ENCODE peak calls at places on chromosomes 11 and 22, in six cellular contexts. One of them, this sample, is unnamed.

GRCh38 chr11:134332189-134332631 is 422 bp downstream of the GLB1L2 start:
- DNase-seq in lower leg skin: peak; percentile 81
- DNase-seq in A673: peak; percentile 39
- DNase-seq in right cardiac atrium: no peak
- DNase-seq in CD8-positive, alpha-beta memory T cell: no peak
- DNase-seq in activated gamma-delta T cell treated with Interleukin-2 at 50 U/mL for 16 hours: peak; percentile 15
- DNase-seq in this sample: no peak

GRCh38 chr11:109853156-109853776 is 239.9 kb upstream of the ZC3H12C start:
- DNase-seq in lower leg skin: no peak
- DNase-seq in A673: peak; percentile 89
- DNase-seq in right cardiac atrium: no peak
- DNase-seq in CD8-positive, alpha-beta memory T cell: no peak
- DNase-seq in activated gamma-delta T cell treated with Interleukin-2 at 50 U/mL for 16 hours: no peak
- DNase-seq in this sample: no peak

GRCh38 chr22:46758867-46759290 is 3.6 kb upstream of the TBC1D22A start:
- DNase-seq in lower leg skin: no peak
- DNase-seq in A673: peak; percentile 74
- DNase-seq in right cardiac atrium: no peak
- DNase-seq in CD8-positive, alpha-beta memory T cell: peak; percentile 36
- DNase-seq in activated gamma-delta T cell treated with Interleukin-2 at 50 U/mL for 16 hours: peak; percentile 61
- DNase-seq in this sample: no peak

GRCh38 chr11:43923327-43924111 is 18.9 kb upstream of the C11orf96 start:
- DNase-seq in lower leg skin: no peak
- DNase-seq in A673: peak; percentile 80
- DNase-seq in right cardiac atrium: peak; percentile 79
- DNase-seq in CD8-positive, alpha-beta memory T cell: no peak
- DNase-seq in activated gamma-delta T cell treated with Interleukin-2 at 50 U/mL for 16 hours: no peak
- DNase-seq in this sample: peak; percentile 40

GRCh38 chr11:10275714-10276113 is 18.3 kb downstream of the SBF2 start:
- DNase-seq in lower leg skin: no peak
- DNase-seq in A673: no peak
- DNase-seq in right cardiac atrium: no peak
- DNase-seq in CD8-positive, alpha-beta memory T cell: no peak
- DNase-seq in activated gamma-delta T cell treated with Interleukin-2 at 50 U/mL for 16 hours: no peak
- DNase-seq in this sample: no peak

GRCh38 chr22:27537481-27537891 is 264.1 kb downstream of the MN1 start:
- DNase-seq in lower leg skin: no peak
- DNase-seq in A673: peak; percentile 15
- DNase-seq in right cardiac atrium: peak; percentile 46
- DNase-seq in CD8-positive, alpha-beta memory T cell: no peak
- DNase-seq in activated gamma-delta T cell treated with Interleukin-2 at 50 U/mL for 16 hours: no peak
- DNase-seq in this sample: no peak

GRCh38 chr11:8095356-8095755 is 14.3 kb downstream of the TUB start:
- DNase-seq in lower leg skin: no peak
- DNase-seq in A673: no peak
- DNase-seq in right cardiac atrium: no peak
- DNase-seq in CD8-positive, alpha-beta memory T cell: no peak
- DNase-seq in activated gamma-delta T cell treated with Interleukin-2 at 50 U/mL for 16 hours: no peak
- DNase-seq in this sample: no peak

GRCh38 chr11:7490054-7490453 is 4.7 kb downstream of the OLFML1 start:
- DNase-seq in lower leg skin: no peak
- DNase-seq in A673: no peak
- DNase-seq in right cardiac atrium: no peak
- DNase-seq in CD8-positive, alpha-beta memory T cell: no peak
- DNase-seq in activated gamma-delta T cell treated with Interleukin-2 at 50 U/mL for 16 hours: no peak
- DNase-seq in this sample: no peak

GRCh38 chr22:38572065-38572464 is 2.1 kb upstream of the DMC1 start:
- DNase-seq in lower leg skin: no peak
- DNase-seq in A673: peak; percentile 66
- DNase-seq in right cardiac atrium: no peak
- DNase-seq in CD8-positive, alpha-beta memory T cell: peak; percentile 18
- DNase-seq in activated gamma-delta T cell treated with Interleukin-2 at 50 U/mL for 16 hours: peak; percentile 19
- DNase-seq in this sample: no peak

GRCh38 chr11:65489706-65490310 is 9.0 kb upstream of the MALAT1 start:
- DNase-seq in lower leg skin: peak; percentile 85
- DNase-seq in A673: peak; percentile 3
- DNase-seq in right cardiac atrium: peak; percentile 67
- DNase-seq in CD8-positive, alpha-beta memory T cell: no peak
- DNase-seq in activated gamma-delta T cell treated with Interleukin-2 at 50 U/mL for 16 hours: no peak
- DNase-seq in this sample: peak; percentile 54

GRCh38 chr11:70397336-70397982 is 870 bp upstream of the CTTN start:
- DNase-seq in lower leg skin: no peak
- DNase-seq in A673: peak; percentile 42
- DNase-seq in right cardiac atrium: no peak
- DNase-seq in CD8-positive, alpha-beta memory T cell: no peak
- DNase-seq in activated gamma-delta T cell treated with Interleukin-2 at 50 U/mL for 16 hours: no peak
- DNase-seq in this sample: no peak

GRCh38 chr11:57417056-57417455 is 9.9 kb downstream of the SLC43A3 start:
- DNase-seq in lower leg skin: no peak
- DNase-seq in A673: no peak
- DNase-seq in right cardiac atrium: peak; percentile 58
- DNase-seq in CD8-positive, alpha-beta memory T cell: no peak
- DNase-seq in activated gamma-delta T cell treated with Interleukin-2 at 50 U/mL for 16 hours: no peak
- DNase-seq in this sample: peak; percentile 23

GRCh38 chr22:37747090-37747714 is 50.4 kb downstream of the TRIOBP start:
- DNase-seq in lower leg skin: no peak
- DNase-seq in A673: no peak
- DNase-seq in right cardiac atrium: peak; percentile 72
- DNase-seq in CD8-positive, alpha-beta memory T cell: no peak
- DNase-seq in activated gamma-delta T cell treated with Interleukin-2 at 50 U/mL for 16 hours: no peak
- DNase-seq in this sample: no peak

GRCh38 chr11:111344032-111344431 is 35.0 kb downstream of the POU2AF1 start:
- DNase-seq in lower leg skin: no peak
- DNase-seq in A673: peak; percentile 39
- DNase-seq in right cardiac atrium: peak; percentile 71
- DNase-seq in CD8-positive, alpha-beta memory T cell: no peak
- DNase-seq in activated gamma-delta T cell treated with Interleukin-2 at 50 U/mL for 16 hours: no peak
- DNase-seq in this sample: peak; percentile 45

GRCh38 chr11:46520971-46521745 is 72.7 kb downstream of the AMBRA1 start:
- DNase-seq in lower leg skin: no peak
- DNase-seq in A673: peak; percentile 91
- DNase-seq in right cardiac atrium: no peak
- DNase-seq in CD8-positive, alpha-beta memory T cell: no peak
- DNase-seq in activated gamma-delta T cell treated with Interleukin-2 at 50 U/mL for 16 hours: no peak
- DNase-seq in this sample: no peak

GRCh38 chr11:34997872-34998548 is 81.6 kb downstream of the PDHX start:
- DNase-seq in lower leg skin: no peak
- DNase-seq in A673: peak; percentile 51
- DNase-seq in right cardiac atrium: no peak
- DNase-seq in CD8-positive, alpha-beta memory T cell: peak; percentile 32
- DNase-seq in activated gamma-delta T cell treated with Interleukin-2 at 50 U/mL for 16 hours: no peak
- DNase-seq in this sample: no peak

GRCh38 chr11:2481253-2481652 is 36.4 kb downstream of the KCNQ1 start:
- DNase-seq in lower leg skin: no peak
- DNase-seq in A673: no peak
- DNase-seq in right cardiac atrium: no peak
- DNase-seq in CD8-positive, alpha-beta memory T cell: no peak
- DNase-seq in activated gamma-delta T cell treated with Interleukin-2 at 50 U/mL for 16 hours: no peak
- DNase-seq in this sample: no peak

GRCh38 chr11:1930448-1930802 is 10.9 kb downstream of the TNNT3 start:
- DNase-seq in lower leg skin: no peak
- DNase-seq in A673: no peak
- DNase-seq in right cardiac atrium: no peak
- DNase-seq in CD8-positive, alpha-beta memory T cell: no peak
- DNase-seq in activated gamma-delta T cell treated with Interleukin-2 at 50 U/mL for 16 hours: no peak
- DNase-seq in this sample: no peak

GRCh38 chr11:60966867-60967266 is 4.6 kb upstream of the CD6 start:
- DNase-seq in lower leg skin: no peak
- DNase-seq in A673: no peak
- DNase-seq in right cardiac atrium: no peak
- DNase-seq in CD8-positive, alpha-beta memory T cell: no peak
- DNase-seq in activated gamma-delta T cell treated with Interleukin-2 at 50 U/mL for 16 hours: no peak
- DNase-seq in this sample: no peak

GRCh38 chr11:20547411-20547810 is 52.0 kb upstream of the SLC6A5 start:
- DNase-seq in lower leg skin: no peak
- DNase-seq in A673: no peak
- DNase-seq in right cardiac atrium: no peak
- DNase-seq in CD8-positive, alpha-beta memory T cell: no peak
- DNase-seq in activated gamma-delta T cell treated with Interleukin-2 at 50 U/mL for 16 hours: no peak
- DNase-seq in this sample: no peak

GRCh38 chr11:78795862-78796261 is 221.2 kb upstream of the NARS2 start:
- DNase-seq in lower leg skin: no peak
- DNase-seq in A673: no peak
- DNase-seq in right cardiac atrium: no peak
- DNase-seq in CD8-positive, alpha-beta memory T cell: no peak
- DNase-seq in activated gamma-delta T cell treated with Interleukin-2 at 50 U/mL for 16 hours: no peak
- DNase-seq in this sample: no peak

GRCh38 chr22:19802001-19802880 is 41.7 kb downstream of the TBX1 start:
- DNase-seq in lower leg skin: no peak
- DNase-seq in A673: no peak
- DNase-seq in right cardiac atrium: no peak
- DNase-seq in CD8-positive, alpha-beta memory T cell: no peak
- DNase-seq in activated gamma-delta T cell treated with Interleukin-2 at 50 U/mL for 16 hours: no peak
- DNase-seq in this sample: no peak

GRCh38 chr11:96388891-96389603 is 665 bp downstream of the CCDC82 start:
- DNase-seq in lower leg skin: no peak
- DNase-seq in A673: no peak
- DNase-seq in right cardiac atrium: no peak
- DNase-seq in CD8-positive, alpha-beta memory T cell: no peak
- DNase-seq in activated gamma-delta T cell treated with Interleukin-2 at 50 U/mL for 16 hours: no peak
- DNase-seq in this sample: no peak

GRCh38 chr11:74256370-74257133 is 54.9 kb downstream of the P4HA3 start:
- DNase-seq in lower leg skin: no peak
- DNase-seq in A673: no peak
- DNase-seq in right cardiac atrium: no peak
- DNase-seq in CD8-positive, alpha-beta memory T cell: no peak
- DNase-seq in activated gamma-delta T cell treated with Interleukin-2 at 50 U/mL for 16 hours: no peak
- DNase-seq in this sample: no peak

GRCh38 chr22:50262973-50263617 is 1.6 kb upstream of the MAPK12 start:
- DNase-seq in lower leg skin: no peak
- DNase-seq in A673: no peak
- DNase-seq in right cardiac atrium: no peak
- DNase-seq in CD8-positive, alpha-beta memory T cell: no peak
- DNase-seq in activated gamma-delta T cell treated with Interleukin-2 at 50 U/mL for 16 hours: no peak
- DNase-seq in this sample: no peak

GRCh38 chr11:93686812-93687211 is 25.3 kb downstream of the CEP295 start:
- DNase-seq in lower leg skin: no peak
- DNase-seq in A673: no peak
- DNase-seq in right cardiac atrium: no peak
- DNase-seq in CD8-positive, alpha-beta memory T cell: no peak
- DNase-seq in activated gamma-delta T cell treated with Interleukin-2 at 50 U/mL for 16 hours: no peak
- DNase-seq in this sample: no peak

GRCh38 chr11:1830500-1831223 is 4.1 kb upstream of the SYT8 start:
- DNase-seq in lower leg skin: no peak
- DNase-seq in A673: no peak
- DNase-seq in right cardiac atrium: no peak
- DNase-seq in CD8-positive, alpha-beta memory T cell: no peak
- DNase-seq in activated gamma-delta T cell treated with Interleukin-2 at 50 U/mL for 16 hours: no peak
- DNase-seq in this sample: no peak

GRCh38 chr11:65083134-65083833 is 556 bp downstream of the CDCA5 start:
- DNase-seq in lower leg skin: no peak
- DNase-seq in A673: no peak
- DNase-seq in right cardiac atrium: no peak
- DNase-seq in CD8-positive, alpha-beta memory T cell: no peak
- DNase-seq in activated gamma-delta T cell treated with Interleukin-2 at 50 U/mL for 16 hours: no peak
- DNase-seq in this sample: no peak